ENCODE peak calls at places on chromosomes 4 and X, in nine cellular contexts. One of them, this sample, is unnamed.
A peak's percentile ranks its signal among the peaks of the same experiment; 100 is the strongest.

GRCh38 chr4:14078311-14078710 is 450.8 kb upstream of the BOD1L1 start:
- DNase-seq in NCI-H2081: no peak
- DNase-seq in dermis microvascular lymphatic vessel endothelial cell: no peak
- DNase-seq in anterior cingulate cortex: no peak
- DNase-seq in H7: no peak
- DNase-seq in AG08395: peak; percentile 44
- DNase-seq in left ventricle myocardium inferior: no peak
- DNase-seq in effector memory CD8-positive, alpha-beta T cell: no peak
- DNase-seq in HT-29: no peak
- DNase-seq in this sample: no peak

GRCh38 chrX:46582964-46583363 is 9.4 kb downstream of the CHST7 start:
- DNase-seq in NCI-H2081: no peak
- DNase-seq in dermis microvascular lymphatic vessel endothelial cell: no peak
- DNase-seq in anterior cingulate cortex: no peak
- DNase-seq in H7: no peak
- DNase-seq in AG08395: peak; percentile 59
- DNase-seq in left ventricle myocardium inferior: no peak
- DNase-seq in effector memory CD8-positive, alpha-beta T cell: no peak
- DNase-seq in HT-29: no peak
- DNase-seq in this sample: no peak

GRCh38 chr4:6969826-6970800 is 60.5 kb downstream of the TBC1D14 start:
- DNase-seq in NCI-H2081: no peak
- DNase-seq in dermis microvascular lymphatic vessel endothelial cell: no peak
- DNase-seq in anterior cingulate cortex: no peak
- DNase-seq in H7: peak; percentile 37
- DNase-seq in AG08395: no peak
- DNase-seq in left ventricle myocardium inferior: no peak
- DNase-seq in effector memory CD8-positive, alpha-beta T cell: no peak
- DNase-seq in HT-29: no peak
- DNase-seq in this sample: no peak

GRCh38 chr4:955161-955921 is 18.0 kb downstream of the DGKQ start:
- DNase-seq in NCI-H2081: no peak
- DNase-seq in dermis microvascular lymphatic vessel endothelial cell: no peak
- DNase-seq in anterior cingulate cortex: no peak
- DNase-seq in H7: peak; percentile 54
- DNase-seq in AG08395: no peak
- DNase-seq in left ventricle myocardium inferior: no peak
- DNase-seq in effector memory CD8-positive, alpha-beta T cell: no peak
- DNase-seq in HT-29: no peak
- DNase-seq in this sample: peak; percentile 60

GRCh38 chr4:120452006-120452405 is 385.4 kb upstream of the MAD2L1 start:
- DNase-seq in NCI-H2081: no peak
- DNase-seq in dermis microvascular lymphatic vessel endothelial cell: no peak
- DNase-seq in anterior cingulate cortex: no peak
- DNase-seq in H7: no peak
- DNase-seq in AG08395: peak; percentile 12
- DNase-seq in left ventricle myocardium inferior: no peak
- DNase-seq in effector memory CD8-positive, alpha-beta T cell: no peak
- DNase-seq in HT-29: no peak
- DNase-seq in this sample: no peak

GRCh38 chr4:52091811-52092210 is 40.7 kb downstream of the SPATA18 start:
- DNase-seq in NCI-H2081: no peak
- DNase-seq in dermis microvascular lymphatic vessel endothelial cell: no peak
- DNase-seq in anterior cingulate cortex: no peak
- DNase-seq in H7: no peak
- DNase-seq in AG08395: no peak
- DNase-seq in left ventricle myocardium inferior: no peak
- DNase-seq in effector memory CD8-positive, alpha-beta T cell: no peak
- DNase-seq in HT-29: peak; percentile 79
- DNase-seq in this sample: no peak

GRCh38 chrX:66017659-66018170 is 22.2 kb downstream of the VSIG4 start:
- DNase-seq in NCI-H2081: no peak
- DNase-seq in dermis microvascular lymphatic vessel endothelial cell: no peak
- DNase-seq in anterior cingulate cortex: no peak
- DNase-seq in H7: no peak
- DNase-seq in AG08395: no peak
- DNase-seq in left ventricle myocardium inferior: no peak
- DNase-seq in effector memory CD8-positive, alpha-beta T cell: no peak
- DNase-seq in HT-29: no peak
- DNase-seq in this sample: no peak

GRCh38 chrX:38277136-38277535 is 50.2 kb downstream of the RPGR start:
- DNase-seq in NCI-H2081: no peak
- DNase-seq in dermis microvascular lymphatic vessel endothelial cell: no peak
- DNase-seq in anterior cingulate cortex: no peak
- DNase-seq in H7: no peak
- DNase-seq in AG08395: no peak
- DNase-seq in left ventricle myocardium inferior: no peak
- DNase-seq in effector memory CD8-positive, alpha-beta T cell: no peak
- DNase-seq in HT-29: peak; percentile 6
- DNase-seq in this sample: no peak

GRCh38 chr4:47774078-47774477 is 63.8 kb downstream of the CORIN start:
- DNase-seq in NCI-H2081: no peak
- DNase-seq in dermis microvascular lymphatic vessel endothelial cell: no peak
- DNase-seq in anterior cingulate cortex: no peak
- DNase-seq in H7: peak; percentile 26
- DNase-seq in AG08395: no peak
- DNase-seq in left ventricle myocardium inferior: no peak
- DNase-seq in effector memory CD8-positive, alpha-beta T cell: no peak
- DNase-seq in HT-29: no peak
- DNase-seq in this sample: no peak

GRCh38 chr4:130419576-130419975 is 1323.6 kb downstream of the C4orf33 start:
- DNase-seq in NCI-H2081: no peak
- DNase-seq in dermis microvascular lymphatic vessel endothelial cell: no peak
- DNase-seq in anterior cingulate cortex: no peak
- DNase-seq in H7: no peak
- DNase-seq in AG08395: no peak
- DNase-seq in left ventricle myocardium inferior: no peak
- DNase-seq in effector memory CD8-positive, alpha-beta T cell: no peak
- DNase-seq in HT-29: no peak
- DNase-seq in this sample: no peak

GRCh38 chrX:153791104-153791852 is 2.9 kb downstream of the IDH3G start:
- DNase-seq in NCI-H2081: no peak
- DNase-seq in dermis microvascular lymphatic vessel endothelial cell: no peak
- DNase-seq in anterior cingulate cortex: no peak
- DNase-seq in H7: no peak
- DNase-seq in AG08395: no peak
- DNase-seq in left ventricle myocardium inferior: no peak
- DNase-seq in effector memory CD8-positive, alpha-beta T cell: no peak
- DNase-seq in HT-29: no peak
- DNase-seq in this sample: no peak

GRCh38 chrX:47169273-47169672 is 24.3 kb downstream of the RBM10 start:
- DNase-seq in NCI-H2081: no peak
- DNase-seq in dermis microvascular lymphatic vessel endothelial cell: no peak
- DNase-seq in anterior cingulate cortex: no peak
- DNase-seq in H7: peak; percentile 24
- DNase-seq in AG08395: no peak
- DNase-seq in left ventricle myocardium inferior: no peak
- DNase-seq in effector memory CD8-positive, alpha-beta T cell: no peak
- DNase-seq in HT-29: no peak
- DNase-seq in this sample: no peak

GRCh38 chr4:33031328-33031727 is 2311.2 kb downstream of the PCDH7 start:
- DNase-seq in NCI-H2081: no peak
- DNase-seq in dermis microvascular lymphatic vessel endothelial cell: no peak
- DNase-seq in anterior cingulate cortex: no peak
- DNase-seq in H7: no peak
- DNase-seq in AG08395: no peak
- DNase-seq in left ventricle myocardium inferior: no peak
- DNase-seq in effector memory CD8-positive, alpha-beta T cell: no peak
- DNase-seq in HT-29: no peak
- DNase-seq in this sample: no peak

GRCh38 chr4:188246488-188246887 is 107.2 kb downstream of the TRIML1 start:
- DNase-seq in NCI-H2081: no peak
- DNase-seq in dermis microvascular lymphatic vessel endothelial cell: no peak
- DNase-seq in anterior cingulate cortex: no peak
- DNase-seq in H7: peak; percentile 61
- DNase-seq in AG08395: no peak
- DNase-seq in left ventricle myocardium inferior: no peak
- DNase-seq in effector memory CD8-positive, alpha-beta T cell: no peak
- DNase-seq in HT-29: no peak
- DNase-seq in this sample: no peak

GRCh38 chrX:12137982-12138365 is 299 bp upstream of the FRMPD4 start:
- DNase-seq in NCI-H2081: no peak
- DNase-seq in dermis microvascular lymphatic vessel endothelial cell: no peak
- DNase-seq in anterior cingulate cortex: no peak
- DNase-seq in H7: no peak
- DNase-seq in AG08395: no peak
- DNase-seq in left ventricle myocardium inferior: no peak
- DNase-seq in effector memory CD8-positive, alpha-beta T cell: no peak
- DNase-seq in HT-29: no peak
- DNase-seq in this sample: no peak

GRCh38 chr4:73068496-73069337 is 799 bp downstream of the COX18 start:
- DNase-seq in NCI-H2081: peak; percentile 38
- DNase-seq in dermis microvascular lymphatic vessel endothelial cell: peak; percentile 32
- DNase-seq in anterior cingulate cortex: no peak
- DNase-seq in H7: no peak
- DNase-seq in AG08395: peak; percentile 7
- DNase-seq in left ventricle myocardium inferior: no peak
- DNase-seq in effector memory CD8-positive, alpha-beta T cell: peak; percentile 16
- DNase-seq in HT-29: peak; percentile 78
- DNase-seq in this sample: no peak

GRCh38 chrX:47751670-47752069 is 85.0 kb upstream of the ZNF81 start:
- DNase-seq in NCI-H2081: peak; percentile 13
- DNase-seq in dermis microvascular lymphatic vessel endothelial cell: no peak
- DNase-seq in anterior cingulate cortex: no peak
- DNase-seq in H7: peak; percentile 23
- DNase-seq in AG08395: peak; percentile 13
- DNase-seq in left ventricle myocardium inferior: peak; percentile 17
- DNase-seq in effector memory CD8-positive, alpha-beta T cell: peak; percentile 8
- DNase-seq in HT-29: peak; percentile 38
- DNase-seq in this sample: no peak

GRCh38 chrX:119417842-119418241 is 18.7 kb downstream of the SLC25A43 start:
- DNase-seq in NCI-H2081: peak; percentile 20
- DNase-seq in dermis microvascular lymphatic vessel endothelial cell: peak; percentile 5
- DNase-seq in anterior cingulate cortex: no peak
- DNase-seq in H7: no peak
- DNase-seq in AG08395: no peak
- DNase-seq in left ventricle myocardium inferior: no peak
- DNase-seq in effector memory CD8-positive, alpha-beta T cell: no peak
- DNase-seq in HT-29: peak; percentile 49
- DNase-seq in this sample: no peak

GRCh38 chr4:7901274-7901845 is 38.3 kb downstream of the AFAP1 start:
- DNase-seq in NCI-H2081: peak; percentile 35
- DNase-seq in dermis microvascular lymphatic vessel endothelial cell: no peak
- DNase-seq in anterior cingulate cortex: no peak
- DNase-seq in H7: no peak
- DNase-seq in AG08395: no peak
- DNase-seq in left ventricle myocardium inferior: no peak
- DNase-seq in effector memory CD8-positive, alpha-beta T cell: no peak
- DNase-seq in HT-29: no peak
- DNase-seq in this sample: no peak

GRCh38 chrX:13515181-13515930 is 54.0 kb upstream of the EGFL6 start:
- DNase-seq in NCI-H2081: no peak
- DNase-seq in dermis microvascular lymphatic vessel endothelial cell: no peak
- DNase-seq in anterior cingulate cortex: no peak
- DNase-seq in H7: no peak
- DNase-seq in AG08395: no peak
- DNase-seq in left ventricle myocardium inferior: no peak
- DNase-seq in effector memory CD8-positive, alpha-beta T cell: no peak
- DNase-seq in HT-29: no peak
- DNase-seq in this sample: no peak

GRCh38 chr4:33930497-33930896 is 2313.8 kb downstream of the ARAP2 start:
- DNase-seq in NCI-H2081: no peak
- DNase-seq in dermis microvascular lymphatic vessel endothelial cell: no peak
- DNase-seq in anterior cingulate cortex: no peak
- DNase-seq in H7: no peak
- DNase-seq in AG08395: no peak
- DNase-seq in left ventricle myocardium inferior: no peak
- DNase-seq in effector memory CD8-positive, alpha-beta T cell: no peak
- DNase-seq in HT-29: no peak
- DNase-seq in this sample: no peak

GRCh38 chr4:128653514-128654420 is 155.7 kb upstream of the JADE1 start:
- DNase-seq in NCI-H2081: peak; percentile 9
- DNase-seq in dermis microvascular lymphatic vessel endothelial cell: no peak
- DNase-seq in anterior cingulate cortex: no peak
- DNase-seq in H7: no peak
- DNase-seq in AG08395: peak; percentile 34
- DNase-seq in left ventricle myocardium inferior: peak; percentile 56
- DNase-seq in effector memory CD8-positive, alpha-beta T cell: no peak
- DNase-seq in HT-29: no peak
- DNase-seq in this sample: peak; percentile 88

GRCh38 chr4:168098257-168098717 is 6.0 kb downstream of the ANXA10 start:
- DNase-seq in NCI-H2081: no peak
- DNase-seq in dermis microvascular lymphatic vessel endothelial cell: no peak
- DNase-seq in anterior cingulate cortex: no peak
- DNase-seq in H7: no peak
- DNase-seq in AG08395: no peak
- DNase-seq in left ventricle myocardium inferior: no peak
- DNase-seq in effector memory CD8-positive, alpha-beta T cell: no peak
- DNase-seq in HT-29: peak; percentile 69
- DNase-seq in this sample: no peak

GRCh38 chrX:997631-998137 is 214.8 kb downstream of the CRLF2 start:
- DNase-seq in NCI-H2081: no peak
- DNase-seq in dermis microvascular lymphatic vessel endothelial cell: no peak
- DNase-seq in anterior cingulate cortex: no peak
- DNase-seq in H7: peak; percentile 64
- DNase-seq in AG08395: no peak
- DNase-seq in left ventricle myocardium inferior: no peak
- DNase-seq in effector memory CD8-positive, alpha-beta T cell: no peak
- DNase-seq in HT-29: no peak
- DNase-seq in this sample: no peak

GRCh38 chr4:26248647-26249046 is 72.2 kb upstream of the RBPJ start:
- DNase-seq in NCI-H2081: peak; percentile 77
- DNase-seq in dermis microvascular lymphatic vessel endothelial cell: no peak
- DNase-seq in anterior cingulate cortex: no peak
- DNase-seq in H7: no peak
- DNase-seq in AG08395: peak; percentile 30
- DNase-seq in left ventricle myocardium inferior: no peak
- DNase-seq in effector memory CD8-positive, alpha-beta T cell: no peak
- DNase-seq in HT-29: no peak
- DNase-seq in this sample: peak; percentile 81

GRCh38 chrX:72088761-72089160 is 43.0 kb downstream of the RTL5 start:
- DNase-seq in NCI-H2081: no peak
- DNase-seq in dermis microvascular lymphatic vessel endothelial cell: no peak
- DNase-seq in anterior cingulate cortex: no peak
- DNase-seq in H7: no peak
- DNase-seq in AG08395: no peak
- DNase-seq in left ventricle myocardium inferior: no peak
- DNase-seq in effector memory CD8-positive, alpha-beta T cell: no peak
- DNase-seq in HT-29: no peak
- DNase-seq in this sample: no peak

GRCh38 chr4:82594466-82594865 is 32.7 kb upstream of the TMEM150C start:
- DNase-seq in NCI-H2081: no peak
- DNase-seq in dermis microvascular lymphatic vessel endothelial cell: no peak
- DNase-seq in anterior cingulate cortex: no peak
- DNase-seq in H7: no peak
- DNase-seq in AG08395: no peak
- DNase-seq in left ventricle myocardium inferior: no peak
- DNase-seq in effector memory CD8-positive, alpha-beta T cell: no peak
- DNase-seq in HT-29: no peak
- DNase-seq in this sample: no peak